ENCODE peak calls at places on chromosomes 12 and 14, in four cellular contexts. W, L, M and B are unnamed samples.

GRCh38 chr12:26701604-26702215 is 131.3 kb downstream of the ITPR2 start:
- DNase-seq in W (no peak), L (no peak), M (peak), B (peak)

GRCh38 chr12:98998697-98999299 is 353.7 kb downstream of the APAF1 start:
- DNase-seq in W (no peak), L (no peak), M (peak), B (peak)

GRCh38 chr12:126093911-126094310 is 1028.7 kb downstream of the AACS start:
- DNase-seq in W (no peak), L (no peak), M (peak), B (no peak)

GRCh38 chr12:1559729-1560128 is 34.7 kb downstream of the FBXL14 start:
- DNase-seq in W (no peak), L (no peak), M (no peak), B (no peak)

GRCh38 chr14:100582496-100583165 is 4.6 kb downstream of the BEGAIN start:
- DNase-seq in W (no peak), L (no peak), M (no peak), B (no peak)

GRCh38 chr12:46377678-46378077 is 5.1 kb upstream of the SLC38A2 start:
- DNase-seq in W (no peak), L (no peak), M (no peak), B (no peak)

GRCh38 chr14:65206448-65207096 is 104.3 kb upstream of the MAX start:
- DNase-seq in W (no peak), L (peak), M (peak), B (peak)

GRCh38 chr14:80325112-80325511 is 113.8 kb upstream of the DIO2 start:
- DNase-seq in W (no peak), L (no peak), M (no peak), B (no peak)

GRCh38 chr12:31876568-31877424 is 82.4 kb upstream of the RESF1 start:
- DNase-seq in W (no peak), L (no peak), M (no peak), B (no peak)

GRCh38 chr12:48796976-48797375 is 8.1 kb upstream of the ADCY6 start:
- DNase-seq in W (no peak), L (no peak), M (no peak), B (no peak)

GRCh38 chr12:121811434-121812319 is 7.9 kb downstream of the SETD1B start:
- DNase-seq in W (peak), L (no peak), M (peak), B (peak)

GRCh38 chr12:126518596-126519200 is 1453.5 kb downstream of the AACS start:
- DNase-seq in W (no peak), L (no peak), M (peak), B (peak)

GRCh38 chr14:55938249-55938791 is 179.9 kb upstream of the PELI2 start:
- DNase-seq in W (peak), L (no peak), M (peak), B (peak)

GRCh38 chr14:73785834-73786631 is 65.6 kb upstream of the PTGR2 start:
- DNase-seq in W (peak), L (peak), M (peak), B (peak)

GRCh38 chr12:12704593-12705230 is 8.7 kb upstream of the GPR19 start:
- DNase-seq in W (peak), L (peak), M (peak), B (peak)

GRCh38 chr14:33676135-33676566 is 274.7 kb downstream of the EGLN3 start:
- DNase-seq in W (no peak), L (no peak), M (peak), B (peak)

GRCh38 chr12:55823419-55823818 is 5.6 kb downstream of the ORMDL2 start:
- DNase-seq in W (no peak), L (no peak), M (no peak), B (no peak)

GRCh38 chr12:3097186-3097804 is 20.1 kb downstream of the TSPAN9 start:
- DNase-seq in W (peak), L (no peak), M (no peak), B (no peak)

GRCh38 chr12:29521951-29522350 is 24.5 kb upstream of the OVCH1 start:
- DNase-seq in W (no peak), L (no peak), M (no peak), B (peak)

GRCh38 chr12:106078358-106079025 is 60.3 kb downstream of the NUAK1 start:
- DNase-seq in W (no peak), L (no peak), M (peak), B (peak)

GRCh38 chr12:101839324-101840283 is 8.8 kb upstream of the GNPTAB start:
- DNase-seq in W (peak), L (peak), M (peak), B (peak)

GRCh38 chr12:104957388-104958008 is 592 bp downstream of the SLC41A2 start:
- DNase-seq in W (peak), L (peak), M (peak), B (peak)

GRCh38 chr12:4353785-4354208 is 25.7 kb downstream of the FGF23 start:
- DNase-seq in W (no peak), L (no peak), M (peak), B (peak)
- TF ChIP-seq CTCF in W (no peak), L (peak), M (peak), B (peak)

GRCh38 chr12:132075026-132075713 is 68.9 kb downstream of the DDX51 start:
- DNase-seq in W (no peak), L (no peak), M (no peak), B (peak)
- TF ChIP-seq CTCF in W (no peak), L (peak), M (no peak), B (peak)

GRCh38 chr14:60343571-60344071 is 94.6 kb downstream of the PPM1A start:
- DNase-seq in W (no peak), L (no peak), M (no peak), B (no peak)
- TF ChIP-seq CTCF in W (no peak), L (no peak), M (no peak), B (no peak)

GRCh38 chr14:99524091-99524661 is 43.0 kb downstream of the CCNK start:
- DNase-seq in W (peak), L (no peak), M (no peak), B (no peak)

GRCh38 chr14:99525699-99526080 is 44.5 kb downstream of the CCNK start:
- DNase-seq in W (no peak), L (no peak), M (no peak), B (no peak)

GRCh38 chr14:99522934-99523660 is 41.9 kb downstream of the CCNK start:
- DNase-seq in W (no peak), L (no peak), M (no peak), B (peak)

GRCh38 chr14:99523661-99524050 is 42.4 kb downstream of the CCNK start:
- DNase-seq in W (no peak), L (no peak), M (no peak), B (no peak)

GRCh38 chr14:99524804-99525698 is 43.8 kb downstream of the CCNK start:
- DNase-seq in W (peak), L (no peak), M (peak), B (peak)
- TF ChIP-seq CTCF in W (no peak), L (no peak), M (peak), B (peak)